ENCODE peak calls at places on chromosomes 5 and 9, in ten cellular contexts. R is ovary, L is tibial nerve, W is fibroblast of lung, J is body of pancreas, M is H1, D is cardiac muscle cell, Z is hepatocyte, P is NT2/D1, T is heart left ventricle. E is an unnamed sample. For H3K4me1 and H3K27me3, the result is how much of the 10 kb centered on the place peaks cover.

GRCh38 chr5:143828710-143829109 is 16.7 kb downstream of the HMHB1 start:
- DNase-seq in R (no peak), L (no peak), W (no peak), J (no peak), M (no peak), D (no peak), Z (no peak), P (no peak), T (no peak), E (no peak)

GRCh38 chr5:142201471-142201887 is 92.9 kb downstream of the NDFIP1 start:
- DNase-seq in R (no peak), L (no peak), W (peak), J (no peak), M (no peak), D (peak), Z (no peak), P (no peak), T (no peak), E (no peak)

GRCh38 chr5:33631786-33632185 is 191.0 kb downstream of the TARS1 start:
- DNase-seq in R (no peak), L (no peak), W (peak), J (no peak), M (no peak), D (peak), Z (no peak), P (no peak), T (no peak), E (no peak)

GRCh38 chr9:89884356-89885083 is 279.7 kb downstream of the GADD45G start:
- DNase-seq in R (no peak), L (no peak), W (no peak), J (no peak), M (no peak), D (no peak), Z (no peak), P (no peak), T (peak), E (no peak)

GRCh38 chr9:128053560-128053959 is 13.6 kb downstream of the NAIF1 start:
- DNase-seq in R (no peak), L (peak), W (no peak), J (no peak), M (no peak), D (no peak), Z (no peak), P (no peak), T (no peak), E (no peak)

GRCh38 chr9:75429531-75430454 is 341.5 kb downstream of the OSTF1 start:
- DNase-seq in R (no peak), L (no peak), W (no peak), J (no peak), M (no peak), D (no peak), Z (peak), P (no peak), T (no peak), E (no peak)

GRCh38 chr9:134996591-134997530 is 79.1 kb upstream of the FCN1 start:
- DNase-seq in R (no peak), L (no peak), W (no peak), J (no peak), M (no peak), D (no peak), Z (no peak), P (no peak), T (no peak), E (no peak)

GRCh38 chr5:1543398-1544293 is 19.9 kb upstream of the LPCAT1 start:
- DNase-seq in R (no peak), L (no peak), W (no peak), J (no peak), M (no peak), D (peak), Z (no peak), P (no peak), T (peak), E (no peak)

GRCh38 chr5:157266286-157267007 is 524 bp downstream of the CYFIP2 start:
- DNase-seq in R (peak), L (no peak), W (no peak), J (peak), M (no peak), D (no peak), Z (peak), P (no peak), T (no peak), E (no peak)

GRCh38 chr5:142686210-142686734 is 382 bp upstream of the FGF1 start:
- DNase-seq in R (no peak), L (no peak), W (peak), J (no peak), M (no peak), D (no peak), Z (no peak), P (no peak), T (no peak), E (no peak)

GRCh38 chr5:79297661-79298060 is 61.7 kb downstream of the JMY start:
- DNase-seq in R (no peak), L (no peak), W (peak), J (no peak), M (no peak), D (peak), Z (no peak), P (no peak), T (no peak), E (no peak)

GRCh38 chr9:123725389-123725788 is 204.5 kb downstream of the DENND1A start:
- DNase-seq in R (no peak), L (no peak), W (peak), J (no peak), M (no peak), D (no peak), Z (peak), P (no peak), T (no peak), E (no peak)

GRCh38 chr5:36156619-36157018 is 4.7 kb downstream of the SKP2 start:
- DNase-seq in R (no peak), L (no peak), W (peak), J (no peak), M (no peak), D (peak), Z (no peak), P (no peak), T (no peak), E (no peak)

GRCh38 chr5:149303210-149303609 is 31.6 kb downstream of the AFAP1L1 start:
- DNase-seq in R (no peak), L (no peak), W (no peak), J (no peak), M (no peak), D (no peak), Z (no peak), P (no peak), T (no peak), E (no peak)

GRCh38 chr5:159456722-159457462 is 126.6 kb upstream of the IL12B start:
- DNase-seq in R (no peak), L (no peak), W (peak), J (no peak), M (no peak), D (no peak), Z (no peak), P (no peak), T (no peak), E (no peak)

GRCh38 chr9:1707291-1707690 is 307.9 kb upstream of the SMARCA2 start:
- DNase-seq in R (no peak), L (no peak), W (no peak), J (no peak), M (no peak), D (no peak), Z (no peak), P (no peak), T (no peak), E (peak)

GRCh38 chr9:98971168-98971914 is 27.6 kb downstream of the COL15A1 start:
- DNase-seq in R (no peak), L (peak), W (peak), J (no peak), M (no peak), D (peak), Z (peak), P (peak), T (no peak), E (peak)

GRCh38 chr5:178544166-178544834 is 45.9 kb downstream of the COL23A1 start:
- DNase-seq in R (no peak), L (no peak), W (no peak), J (no peak), M (no peak), D (no peak), Z (no peak), P (no peak), T (peak), E (no peak)

GRCh38 chr5:133924221-133924920 is 44.1 kb downstream of the C5orf15 start:
- DNase-seq in R (no peak), L (no peak), W (no peak), J (no peak), M (no peak), D (peak), Z (no peak), P (no peak), T (no peak), E (no peak)

GRCh38 chr5:160183075-160183474 is 46.2 kb upstream of the FABP6 start:
- DNase-seq in R (no peak), L (no peak), W (no peak), J (no peak), M (no peak), D (no peak), Z (no peak), P (no peak), T (no peak), E (no peak)

GRCh38 chr5:96133337-96134094 is 171.9 kb upstream of the ELL2 start:
- DNase-seq in R (no peak), L (no peak), W (peak), J (no peak), M (no peak), D (no peak), Z (no peak), P (no peak), T (no peak), E (no peak)

GRCh38 chr9:99793528-99793927 is 28.2 kb upstream of the NR4A3 start:
- DNase-seq in R (no peak), L (no peak), W (no peak), J (no peak), M (no peak), D (no peak), Z (no peak), P (no peak), T (no peak), E (no peak)

GRCh38 chr5:179342577-179342976 is 2.7 kb downstream of the ADAMTS2 start:
- DNase-seq in R (peak), L (no peak), W (peak), J (no peak), M (no peak), D (peak), Z (no peak), P (no peak), T (no peak), E (no peak)

GRCh38 chr5:1536298-1537165 is 12.8 kb upstream of the LPCAT1 start:
- DNase-seq in R (peak), L (peak), W (no peak), J (no peak), M (no peak), D (peak), Z (no peak), P (no peak), T (peak), E (no peak)

GRCh38 chr9:134305533-134305932 is 20.7 kb upstream of the RXRA start:
- DNase-seq in R (no peak), L (no peak), W (no peak), J (no peak), M (no peak), D (no peak), Z (no peak), P (no peak), T (no peak), E (no peak)

GRCh38 chr5:125597338-125597737 is 825.9 kb upstream of the GRAMD2B start:
- DNase-seq in R (no peak), L (no peak), W (peak), J (no peak), M (no peak), D (peak), Z (no peak), P (no peak), T (no peak), E (peak)

GRCh38 chr5:5026407-5026780 is 113.7 kb upstream of the ADAMTS16 start:
- DNase-seq in R (no peak), L (no peak), W (no peak), J (no peak), M (no peak), D (no peak), Z (no peak), P (no peak), T (no peak), E (no peak)

GRCh38 chr5:177568326-177568725 is 14.0 kb upstream of the FAM193B start:
- DNase-seq in R (no peak), L (no peak), W (no peak), J (no peak), M (no peak), D (no peak), Z (no peak), P (no peak), T (no peak), E (no peak)

GRCh38 chr5:18366234-18366633 is 732.0 kb downstream of the TAF11L14 start:
- DNase-seq in R (no peak), L (no peak), W (no peak), J (no peak), M (no peak), D (no peak), Z (no peak), P (no peak), T (no peak), E (no peak)

GRCh38 chr5:9851458-9851857 is 221.3 kb upstream of the TAS2R1 start:
- DNase-seq in R (no peak), L (peak), W (peak), J (peak), M (no peak), D (peak), Z (no peak), P (no peak), T (no peak), E (no peak)

GRCh38 chr9:98834386-98834785 is 26.9 kb downstream of the GALNT12 start:
- DNase-seq in R (no peak), L (no peak), W (no peak), J (no peak), M (no peak), D (no peak), Z (no peak), P (no peak), T (no peak), E (no peak)

GRCh38 chr9:135926402-135927194 is 19.3 kb upstream of the CAMSAP1 start:
- DNase-seq in R (no peak), L (no peak), W (peak), J (no peak), M (no peak), D (peak), Z (no peak), P (no peak), T (no peak), E (no peak)

GRCh38 chr5:119059740-119060255 is 11.1 kb upstream of the DMXL1 start:
- DNase-seq in R (no peak), L (no peak), W (no peak), J (no peak), M (no peak), D (no peak), Z (no peak), P (no peak), T (no peak), E (no peak)

GRCh38 chr5:128427901-128428300 is 110.1 kb downstream of the FBN2 start:
- DNase-seq in R (no peak), L (no peak), W (peak), J (no peak), M (no peak), D (peak), Z (no peak), P (no peak), T (no peak), E (no peak)

GRCh38 chr5:66897355-66897754 is 299.2 kb downstream of the CD180 start:
- DNase-seq in R (no peak), L (no peak), W (no peak), J (no peak), M (no peak), D (no peak), Z (no peak), P (no peak), T (no peak), E (no peak)

GRCh38 chr5:132226516-132227234 is 978 bp downstream of the P4HA2 start:
- DNase-seq in R (peak), L (no peak), W (peak), J (peak), M (no peak), D (peak), Z (peak), P (no peak), T (peak), E (peak)

GRCh38 chr9:68941780-68942459 is 72.0 kb downstream of the PRKACG start:
- DNase-seq in R (no peak), L (no peak), W (no peak), J (no peak), M (no peak), D (no peak), Z (no peak), P (no peak), T (no peak), E (no peak)

GRCh38 chr5:149325166-149325735 is 20.0 kb upstream of the GRPEL2 start:
- DNase-seq in R (no peak), L (no peak), W (peak), J (no peak), M (no peak), D (peak), Z (no peak), P (no peak), T (no peak), E (no peak)

GRCh38 chr5:169574147-169574646 is 9.4 kb upstream of the SPDL1 start:
- DNase-seq in R (no peak), L (no peak), W (no peak), J (no peak), M (no peak), D (no peak), Z (peak), P (no peak), T (no peak), E (no peak)

GRCh38 chr5:169581580-169582227 is 1.9 kb upstream of the SPDL1 start:
- DNase-seq in R (peak), L (peak), W (peak), J (peak), M (no peak), D (peak), Z (peak), P (no peak), T (peak), E (peak)

GRCh38 chr5:169577966-169578365 is 5.6 kb upstream of the SPDL1 start:
- DNase-seq in R (no peak), L (no peak), W (peak), J (no peak), M (no peak), D (peak), Z (peak), P (no peak), T (no peak), E (no peak)

GRCh38 chr5:169580964-169581363 is 2.6 kb upstream of the SPDL1 start:
- DNase-seq in R (no peak), L (no peak), W (no peak), J (no peak), M (no peak), D (no peak), Z (no peak), P (no peak), T (no peak), E (no peak)

GRCh38 chr5:169576181-169576598 is 7.4 kb upstream of the SPDL1 start:
- DNase-seq in R (no peak), L (no peak), W (peak), J (no peak), M (no peak), D (peak), Z (peak), P (no peak), T (no peak), E (no peak)
- H3K4me3 ChIP-seq in R (no peak), L (no peak), W (no peak), J (no peak), M (no peak), D (no peak), Z (no peak), P (no peak), T (no peak), E (no peak)

GRCh38 chr9:114384836-114385411 is 2.9 kb downstream of the AKNA start:
- DNase-seq in R (no peak), L (no peak), W (no peak), J (no peak), M (no peak), D (no peak), Z (no peak), P (no peak), T (no peak), E (no peak)
- H3K4me1 ChIP-seq in R (under half), L (under half), W (under half), J (under half), M (under half), D (under half), Z (half or more), P (under half), T (under half), E (under half)

GRCh38 chr5:139844472-139845145 is 49.0 kb downstream of the PSD2 start:
- DNase-seq in R (peak), L (peak), W (peak), J (peak), M (peak), D (peak), Z (peak), P (peak), T (peak), E (peak)
- H3K27me3 ChIP-seq in R (under half), L (under half), W (under half), J (under half), M (half or more), D (under half), Z (half or more), P (under half), T (under half), E (under half)

DNA sequence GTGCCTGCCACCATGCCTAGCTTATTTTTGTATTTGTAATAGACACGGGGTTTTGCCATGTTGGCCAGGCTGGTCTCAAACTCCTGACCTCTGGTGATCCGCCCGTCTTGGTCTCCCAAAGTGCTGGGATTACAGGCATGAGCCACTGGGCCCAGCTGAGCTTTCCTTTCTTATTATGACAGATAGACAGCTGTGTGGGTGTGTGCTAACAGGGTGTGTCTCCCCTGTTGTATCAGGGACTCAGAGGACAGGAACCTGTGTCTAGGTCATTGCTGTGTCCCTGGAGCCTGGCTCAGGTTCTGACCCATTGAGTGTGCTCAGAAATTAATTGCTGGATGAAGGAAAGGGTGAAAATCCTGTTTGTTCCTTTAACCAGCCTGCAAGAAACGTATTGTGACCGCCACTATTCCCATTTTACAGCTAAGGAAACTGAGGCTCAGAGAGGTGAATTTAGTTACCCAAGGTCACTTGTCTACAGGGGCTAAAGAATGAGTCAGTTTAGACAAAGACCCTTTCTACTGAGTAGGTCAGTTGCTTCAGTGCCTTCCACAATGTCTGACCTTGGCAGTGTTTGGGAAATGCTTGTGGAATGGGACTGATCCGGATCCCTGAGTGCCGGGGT is 16.8 kb downstream of the NCS1 start:
- DNase-seq in R (no peak), L (no peak), W (no peak), J (no peak), M (no peak), D (no peak), Z (no peak), P (no peak), T (no peak), E (no peak)
- H3K4me3 ChIP-seq in R (no peak), L (no peak), W (no peak), J (no peak), M (no peak), D (no peak), Z (no peak), P (no peak), T (no peak), E (no peak)

DNA sequence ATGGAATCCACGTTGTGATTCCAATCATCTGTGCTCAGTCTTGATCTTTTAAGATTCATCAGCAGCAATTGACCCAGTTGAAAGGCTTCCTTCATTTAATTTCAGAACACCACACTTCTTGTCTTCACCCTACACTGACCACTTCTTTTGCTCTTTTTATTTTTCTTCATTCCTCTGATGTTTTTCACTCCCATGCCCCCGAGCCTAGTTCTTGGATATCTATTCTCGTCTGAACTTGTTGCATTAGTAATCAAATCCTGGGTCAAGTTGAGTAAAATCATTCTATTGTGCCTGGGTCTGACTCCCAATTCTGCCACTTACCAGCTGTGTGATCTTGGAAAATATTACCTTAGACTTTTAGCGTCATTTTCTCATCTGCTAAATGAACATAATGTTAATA is 356.5 kb downstream of the CDH12 start:
- DNase-seq in R (no peak), L (no peak), W (no peak), J (no peak), M (no peak), D (no peak), Z (no peak), P (no peak), T (no peak), E (no peak)
- H3K4me1 ChIP-seq in R (under half), L (under half), W (under half), J (under half), M (under half), D (under half), Z (under half), P (under half), T (under half), E (under half)

DNA sequence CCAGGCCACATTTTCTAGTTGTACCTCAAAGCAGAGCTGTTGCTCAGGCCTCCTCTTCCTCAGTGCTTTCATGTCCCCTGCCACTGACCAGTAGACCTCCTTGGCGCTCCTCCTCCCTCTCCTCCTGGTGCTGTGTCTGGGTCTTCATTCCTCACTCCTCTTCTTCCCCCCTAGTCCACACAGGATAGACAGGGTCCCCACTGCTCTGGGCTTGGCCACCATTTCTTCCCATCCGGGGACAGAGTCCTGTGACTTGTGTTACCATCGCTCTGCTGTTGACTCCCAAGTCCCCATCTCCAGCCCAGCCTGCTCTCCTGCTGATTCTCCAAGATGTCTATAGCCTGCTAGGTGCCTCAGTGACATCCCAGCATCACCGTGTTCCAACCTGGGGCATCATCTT is 88.2 kb upstream of the HRH2 start:
- DNase-seq in R (no peak), L (no peak), W (no peak), J (no peak), M (no peak), D (no peak), Z (no peak), P (no peak), T (no peak), E (no peak)
- H3K27me3 ChIP-seq in R (under half), L (under half), W (under half), J (under half), M (under half), D (under half), Z (under half), P (under half), T (under half), E (under half)

GRCh38 chr5:148035676-148036075 is 28.1 kb upstream of the SPINK5 start:
- DNase-seq in R (no peak), L (no peak), W (no peak), J (no peak), M (no peak), D (no peak), Z (no peak), P (no peak), T (no peak), E (no peak)
- H3K4me3 ChIP-seq in R (no peak), L (no peak), W (no peak), J (no peak), M (no peak), D (no peak), Z (no peak), P (no peak), T (no peak), E (no peak)